ENCODE peak calls at places on chromosomes 4 and X, in ten cellular contexts. One of them, this sample, is unnamed.

GRCh38 chr4:48985976-48986653 is at the start of gene CWH43:
- DNase-seq in MM.1S: no peak
- DNase-seq in PC-3: peak
- DNase-seq in H9: peak
- DNase-seq in bronchial epithelial cell: no peak
- DNase-seq in AG09309: no peak
- DNase-seq in lower lobe of right lung: peak
- DNase-seq in endothelial cell: peak
- DNase-seq in HL-60: no peak
- DNase-seq in glutamatergic neuron: peak
- DNase-seq in this sample: no peak

GRCh38 chr4:187077749-187078148 is 354.1 kb upstream of the FAT1 start:
- DNase-seq in MM.1S: no peak
- DNase-seq in lower lobe of right lung: no peak
- DNase-seq in HL-60: no peak
- DNase-seq in H9: no peak
- DNase-seq in endothelial cell: no peak
- DNase-seq in bronchial epithelial cell: no peak
- DNase-seq in PC-3: no peak
- DNase-seq in AG09309: no peak
- DNase-seq in glutamatergic neuron: no peak
- DNase-seq in this sample: no peak

GRCh38 chr4:1488357-1488756 is 82.1 kb upstream of the NKX1-1 start:
- DNase-seq in PC-3: no peak
- DNase-seq in bronchial epithelial cell: no peak
- DNase-seq in endothelial cell: no peak
- DNase-seq in H9: no peak
- DNase-seq in MM.1S: no peak
- DNase-seq in lower lobe of right lung: peak
- DNase-seq in AG09309: no peak
- DNase-seq in HL-60: no peak
- DNase-seq in glutamatergic neuron: no peak
- DNase-seq in this sample: no peak

GRCh38 chr4:159455675-159456235 is 352.9 kb downstream of the RAPGEF2 start:
- DNase-seq in lower lobe of right lung: no peak
- DNase-seq in PC-3: peak
- DNase-seq in HL-60: peak
- DNase-seq in endothelial cell: peak
- DNase-seq in glutamatergic neuron: no peak
- DNase-seq in MM.1S: peak
- DNase-seq in H9: no peak
- DNase-seq in AG09309: no peak
- DNase-seq in bronchial epithelial cell: peak
- DNase-seq in this sample: peak

GRCh38 chr4:48329193-48329592 is 12.1 kb upstream of the SLAIN2 start:
- DNase-seq in lower lobe of right lung: no peak
- DNase-seq in H9: no peak
- DNase-seq in AG09309: no peak
- DNase-seq in bronchial epithelial cell: no peak
- DNase-seq in glutamatergic neuron: no peak
- DNase-seq in MM.1S: no peak
- DNase-seq in HL-60: no peak
- DNase-seq in PC-3: peak
- DNase-seq in endothelial cell: no peak
- DNase-seq in this sample: no peak

GRCh38 chrX:125507119-125507518 is 187.4 kb downstream of the TEX13C start:
- DNase-seq in PC-3: peak
- DNase-seq in lower lobe of right lung: no peak
- DNase-seq in bronchial epithelial cell: peak
- DNase-seq in endothelial cell: no peak
- DNase-seq in MM.1S: no peak
- DNase-seq in H9: no peak
- DNase-seq in HL-60: no peak
- DNase-seq in glutamatergic neuron: no peak
- DNase-seq in AG09309: no peak
- DNase-seq in this sample: peak

GRCh38 chrX:133297284-133297683 is 79.1 kb upstream of the TFDP3 start:
- DNase-seq in lower lobe of right lung: no peak
- DNase-seq in H9: no peak
- DNase-seq in glutamatergic neuron: no peak
- DNase-seq in endothelial cell: no peak
- DNase-seq in MM.1S: no peak
- DNase-seq in AG09309: peak
- DNase-seq in PC-3: peak
- DNase-seq in bronchial epithelial cell: peak
- DNase-seq in HL-60: no peak
- DNase-seq in this sample: peak

GRCh38 chr4:152479428-152480026 is 56.4 kb downstream of the FBXW7 start:
- DNase-seq in MM.1S: no peak
- DNase-seq in glutamatergic neuron: no peak
- DNase-seq in AG09309: no peak
- DNase-seq in H9: no peak
- DNase-seq in PC-3: no peak
- DNase-seq in bronchial epithelial cell: peak
- DNase-seq in HL-60: no peak
- DNase-seq in endothelial cell: no peak
- DNase-seq in lower lobe of right lung: no peak
- DNase-seq in this sample: peak

GRCh38 chr4:13530823-13531608 is 13.3 kb downstream of the NKX3-2 start:
- DNase-seq in H9: peak
- DNase-seq in lower lobe of right lung: no peak
- DNase-seq in endothelial cell: peak
- DNase-seq in HL-60: no peak
- DNase-seq in glutamatergic neuron: no peak
- DNase-seq in MM.1S: no peak
- DNase-seq in AG09309: no peak
- DNase-seq in PC-3: no peak
- DNase-seq in bronchial epithelial cell: no peak
- DNase-seq in this sample: no peak

GRCh38 chr4:16082038-16082423 is 1.8 kb downstream of the PROM1 start:
- DNase-seq in AG09309: no peak
- DNase-seq in PC-3: no peak
- DNase-seq in HL-60: no peak
- DNase-seq in glutamatergic neuron: no peak
- DNase-seq in bronchial epithelial cell: no peak
- DNase-seq in MM.1S: no peak
- DNase-seq in H9: no peak
- DNase-seq in endothelial cell: no peak
- DNase-seq in lower lobe of right lung: no peak
- DNase-seq in this sample: no peak

GRCh38 chrX:68880846-68881513 is 52.2 kb downstream of the EFNB1 start:
- DNase-seq in HL-60: no peak
- DNase-seq in MM.1S: no peak
- DNase-seq in lower lobe of right lung: no peak
- DNase-seq in AG09309: no peak
- DNase-seq in PC-3: no peak
- DNase-seq in H9: peak
- DNase-seq in glutamatergic neuron: no peak
- DNase-seq in bronchial epithelial cell: no peak
- DNase-seq in endothelial cell: no peak
- DNase-seq in this sample: no peak

GRCh38 chr4:8727546-8728510 is 135.3 kb downstream of the CPZ start:
- DNase-seq in HL-60: no peak
- DNase-seq in lower lobe of right lung: peak
- DNase-seq in PC-3: no peak
- DNase-seq in AG09309: no peak
- DNase-seq in bronchial epithelial cell: no peak
- DNase-seq in H9: peak
- DNase-seq in endothelial cell: no peak
- DNase-seq in glutamatergic neuron: no peak
- DNase-seq in MM.1S: peak
- DNase-seq in this sample: no peak

GRCh38 chrX:70262952-70263567 is 3.1 kb upstream of the P2RY4 start:
- DNase-seq in endothelial cell: peak
- DNase-seq in glutamatergic neuron: peak
- DNase-seq in AG09309: no peak
- DNase-seq in bronchial epithelial cell: peak
- DNase-seq in MM.1S: peak
- DNase-seq in HL-60: peak
- DNase-seq in PC-3: peak
- DNase-seq in H9: peak
- DNase-seq in lower lobe of right lung: no peak
- DNase-seq in this sample: peak

GRCh38 chrX:4675686-4676300 is 962.3 kb upstream of the PRKX start:
- DNase-seq in PC-3: peak
- DNase-seq in H9: no peak
- DNase-seq in lower lobe of right lung: no peak
- DNase-seq in endothelial cell: no peak
- DNase-seq in MM.1S: no peak
- DNase-seq in AG09309: no peak
- DNase-seq in glutamatergic neuron: no peak
- DNase-seq in bronchial epithelial cell: no peak
- DNase-seq in HL-60: no peak
- DNase-seq in this sample: no peak

GRCh38 chrX:20144491-20144890 is 2.9 kb upstream of the EIF1AX start:
- DNase-seq in lower lobe of right lung: no peak
- DNase-seq in MM.1S: no peak
- DNase-seq in endothelial cell: no peak
- DNase-seq in bronchial epithelial cell: peak
- DNase-seq in AG09309: no peak
- DNase-seq in PC-3: peak
- DNase-seq in glutamatergic neuron: no peak
- DNase-seq in H9: no peak
- DNase-seq in HL-60: no peak
- DNase-seq in this sample: peak

GRCh38 chr4:90958256-90958895 is 831.2 kb downstream of the CCSER1 start:
- DNase-seq in lower lobe of right lung: no peak
- DNase-seq in endothelial cell: no peak
- DNase-seq in HL-60: no peak
- DNase-seq in PC-3: peak
- DNase-seq in AG09309: no peak
- DNase-seq in MM.1S: no peak
- DNase-seq in H9: no peak
- DNase-seq in bronchial epithelial cell: peak
- DNase-seq in glutamatergic neuron: no peak
- DNase-seq in this sample: peak

DNA sequence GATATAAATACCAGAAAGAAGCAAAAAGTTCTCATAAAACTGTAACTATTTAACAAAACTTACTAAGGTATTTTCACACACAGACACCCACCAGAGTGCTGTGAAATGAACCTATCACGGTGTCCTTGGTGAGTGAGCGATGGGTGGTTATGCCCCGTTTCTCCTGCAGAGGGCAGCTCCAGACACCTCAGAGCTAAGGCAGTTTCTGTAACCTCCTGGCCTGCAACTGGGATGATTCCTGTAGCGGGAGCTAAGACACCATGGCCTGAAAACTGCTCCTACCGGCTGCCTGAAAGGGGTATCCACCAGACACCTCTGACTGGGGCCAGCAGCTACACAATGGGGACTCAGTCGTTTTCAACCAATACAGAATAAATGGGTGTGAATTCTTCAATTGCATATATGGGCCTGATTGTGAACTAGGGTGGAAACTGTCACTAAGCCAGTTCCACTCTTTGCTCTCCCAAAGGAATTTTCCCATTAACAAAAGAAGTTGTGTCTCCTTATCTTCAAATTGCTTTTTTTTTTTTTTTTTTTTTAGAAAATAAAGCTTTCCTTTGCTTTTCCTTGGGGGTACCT is 2375.8 kb upstream of the TENM3 start:
- DNase-seq in endothelial cell: peak
- DNase-seq in PC-3: peak
- DNase-seq in lower lobe of right lung: peak
- DNase-seq in HL-60: peak
- DNase-seq in bronchial epithelial cell: peak
- DNase-seq in H9: peak
- DNase-seq in MM.1S: peak
- DNase-seq in glutamatergic neuron: peak
- DNase-seq in AG09309: no peak
- DNase-seq in this sample: peak
- TF ChIP-seq CTCF in endothelial cell: peak
- TF ChIP-seq CTCF in PC-3: peak
- TF ChIP-seq CTCF in lower lobe of right lung: peak
- TF ChIP-seq CTCF in HL-60: peak
- TF ChIP-seq CTCF in bronchial epithelial cell: peak
- TF ChIP-seq CTCF in H9: peak
- TF ChIP-seq CTCF in MM.1S: peak
- TF ChIP-seq CTCF in glutamatergic neuron: peak
- TF ChIP-seq CTCF in AG09309: peak
- TF ChIP-seq CTCF in this sample: peak

DNA sequence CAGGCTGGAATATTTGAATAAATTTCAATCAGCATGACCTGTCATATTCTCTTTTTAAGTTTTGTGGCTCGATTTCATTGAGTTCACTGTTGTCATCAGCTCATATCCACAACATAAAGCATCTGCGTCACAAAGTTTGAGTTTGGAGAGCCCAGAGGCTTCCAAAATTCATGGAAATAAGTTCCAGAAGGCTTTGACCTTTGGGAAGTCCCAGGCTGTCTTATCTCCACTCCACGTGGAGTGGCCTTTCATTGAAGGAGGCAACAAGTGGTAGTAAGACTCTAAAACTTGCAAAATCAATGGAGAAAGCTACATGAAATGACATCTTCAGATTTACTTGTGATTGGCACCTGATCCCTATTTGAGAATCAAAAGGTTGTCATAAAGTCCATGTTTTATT is 54.1 kb upstream of the UNC5C start:
- DNase-seq in PC-3: no peak
- DNase-seq in glutamatergic neuron: no peak
- DNase-seq in HL-60: no peak
- DNase-seq in bronchial epithelial cell: no peak
- DNase-seq in endothelial cell: no peak
- DNase-seq in MM.1S: no peak
- DNase-seq in H9: no peak
- DNase-seq in lower lobe of right lung: no peak
- DNase-seq in AG09309: no peak
- DNase-seq in this sample: no peak
- TF ChIP-seq CTCF in PC-3: no peak
- TF ChIP-seq CTCF in glutamatergic neuron: no peak
- TF ChIP-seq CTCF in HL-60: no peak
- TF ChIP-seq CTCF in bronchial epithelial cell: no peak
- TF ChIP-seq CTCF in endothelial cell: no peak
- TF ChIP-seq CTCF in MM.1S: no peak
- TF ChIP-seq CTCF in H9: no peak
- TF ChIP-seq CTCF in lower lobe of right lung: no peak
- TF ChIP-seq CTCF in AG09309: no peak
- TF ChIP-seq CTCF in this sample: no peak

GRCh38 chr4:2837904-2838496 is 5.6 kb upstream of the ADD1 start:
- DNase-seq in lower lobe of right lung: peak
- DNase-seq in PC-3: no peak
- DNase-seq in AG09309: no peak
- DNase-seq in endothelial cell: no peak
- DNase-seq in H9: no peak
- DNase-seq in bronchial epithelial cell: no peak
- DNase-seq in HL-60: peak
- DNase-seq in MM.1S: peak
- DNase-seq in glutamatergic neuron: no peak
- DNase-seq in this sample: no peak
- TF ChIP-seq CTCF in lower lobe of right lung: no peak
- TF ChIP-seq CTCF in PC-3: no peak
- TF ChIP-seq CTCF in AG09309: no peak
- TF ChIP-seq CTCF in endothelial cell: no peak
- TF ChIP-seq CTCF in H9: no peak
- TF ChIP-seq CTCF in bronchial epithelial cell: no peak
- TF ChIP-seq CTCF in HL-60: no peak
- TF ChIP-seq CTCF in MM.1S: no peak
- TF ChIP-seq CTCF in glutamatergic neuron: no peak
- TF ChIP-seq CTCF in this sample: no peak

GRCh38 chrX:135185795-135186443 is 14.7 kb upstream of the CT55 start:
- DNase-seq in HL-60: peak
- DNase-seq in glutamatergic neuron: peak
- DNase-seq in H9: peak
- DNase-seq in bronchial epithelial cell: peak
- DNase-seq in lower lobe of right lung: no peak
- DNase-seq in AG09309: peak
- DNase-seq in MM.1S: peak
- DNase-seq in endothelial cell: peak
- DNase-seq in PC-3: peak
- DNase-seq in this sample: peak
- TF ChIP-seq CTCF in HL-60: peak
- TF ChIP-seq CTCF in glutamatergic neuron: peak
- TF ChIP-seq CTCF in H9: peak
- TF ChIP-seq CTCF in bronchial epithelial cell: peak
- TF ChIP-seq CTCF in lower lobe of right lung: no peak
- TF ChIP-seq CTCF in AG09309: peak
- TF ChIP-seq CTCF in MM.1S: peak
- TF ChIP-seq CTCF in endothelial cell: peak
- TF ChIP-seq CTCF in PC-3: peak
- TF ChIP-seq CTCF in this sample: peak